ENCODE peak calls at places on chromosomes 3 and 15, in nine cellular contexts. T is Peyer's patch; B is cardiac muscle cell; I is naive thymus-derived CD8-positive, alpha-beta T cell; N is thoracic aorta; J is mesothelial cell of epicardium; X is T-helper 22 cell; Q is activated T-helper 1 cell treated with anti-CD3 and anti-CD28 coated beads, Interleukin-12 subunit alpha, Interleukin-12 subunit beta, Interleukin-2, Interleukin-4 antibody, amounts not matched to agents 30 ng/mL and 10 ng/mL and 1 ng/mL, durations not matched to agents 14 hours and 24 hours and 36 hours; S is tibial artery. G is an unnamed sample.

GRCh38 chr3:63707731-63708130 is 55.3 kb downstream of the SNTN start:
- DNase-seq in T (no peak), B (no peak), I (no peak), N (no peak), J (no peak), X (no peak), Q (no peak), S (no peak), G (no peak)

GRCh38 chr3:142239421-142239820 is 14.0 kb upstream of the GK5 start:
- DNase-seq in T (no peak), B (peak; percentile 61), I (no peak), N (no peak), J (no peak), X (no peak), Q (no peak), S (no peak), G (no peak)

GRCh38 chr3:48797626-48798025 is 50.0 kb downstream of the PRKAR2A start:
- DNase-seq in T (no peak), B (no peak), I (no peak), N (no peak), J (no peak), X (no peak), Q (no peak), S (no peak), G (no peak)

GRCh38 chr3:17643691-17644090 is 98.7 kb downstream of the TBC1D5 start:
- DNase-seq in T (no peak), B (peak; percentile 71), I (no peak), N (no peak), J (no peak), X (no peak), Q (no peak), S (no peak), G (no peak)

GRCh38 chr3:4981688-4982494 is 2.7 kb downstream of the BHLHE40 start:
- DNase-seq in T (no peak), B (peak; percentile 81), I (no peak), N (no peak), J (no peak), X (no peak), Q (no peak), S (no peak), G (no peak)

GRCh38 chr3:32885283-32885935 is 66.0 kb upstream of the CCR4 start:
- DNase-seq in T (no peak), B (no peak), I (no peak), N (no peak), J (no peak), X (no peak), Q (no peak), S (no peak), G (no peak)

GRCh38 chr15:50873935-50874353 is 34.5 kb upstream of the AP4E1 start:
- DNase-seq in T (no peak), B (no peak), I (no peak), N (no peak), J (no peak), X (no peak), Q (no peak), S (no peak), G (no peak)

GRCh38 chr3:126938520-126939346 is 44.2 kb upstream of the PLXNA1 start:
- DNase-seq in T (no peak), B (no peak), I (no peak), N (no peak), J (no peak), X (no peak), Q (no peak), S (peak; percentile 35), G (no peak)

GRCh38 chr3:110478377-110479054 is 593.1 kb upstream of the NECTIN3 start:
- DNase-seq in T (no peak), B (no peak), I (no peak), N (no peak), J (no peak), X (no peak), Q (no peak), S (no peak), G (no peak)

G was measured in NCI-H1048.